ENCODE peak calls at places on chromosomes 3 and 15, in nine cellular contexts. O, K, U, Y, E, V, D, W and C are unnamed samples.

GRCh38 chr3:168977696-168978374 is 685.7 kb downstream of the MECOM start:
- DNase-seq in E (no peak), U (no peak), W (no peak), K (no peak), Y (no peak), V (no peak), D (no peak), O (peak; percentile 58), C (no peak)

GRCh38 chr3:39707314-39707909 is 102.0 kb upstream of the MYRIP start:
- DNase-seq in K (no peak), V (peak; percentile 38), W (no peak), E (peak; percentile 12), U (peak; percentile 45), D (no peak), O (peak; percentile 9), Y (no peak), C (no peak)

GRCh38 chr15:64690578-64691296 is 84.7 kb downstream of the RBPMS2 start:
- DNase-seq in K (no peak), U (no peak), W (no peak), O (no peak), V (no peak), D (no peak), Y (no peak), E (no peak), C (no peak)

GRCh38 chr3:52006017-52006819 is 10.5 kb upstream of the RPL29 start:
- DNase-seq in E (no peak), Y (no peak), V (no peak), W (no peak), U (no peak), O (no peak), D (no peak), K (no peak), C (no peak)

GRCh38 chr3:168273917-168274316 is 178.2 kb upstream of the GOLIM4 start:
- DNase-seq in O (no peak), V (no peak), W (no peak), D (no peak), K (no peak), E (no peak), Y (no peak), U (no peak), C (no peak)

GRCh38 chr3:46935168-46935858 is 41.2 kb downstream of the CCDC12 start:
- DNase-seq in O (peak; percentile 96), D (no peak), W (no peak), U (peak; percentile 98), V (no peak), K (no peak), Y (no peak), E (no peak), C (no peak)

GRCh38 chr3:146814601-146815315 is 209.6 kb upstream of the PLSCR5 start:
- DNase-seq in U (peak; percentile 80), E (no peak), Y (no peak), D (no peak), K (no peak), V (no peak), O (peak; percentile 15), W (no peak), C (no peak)

GRCh38 chr3:37197810-37198371 is 23.5 kb upstream of the LRRFIP2 start:
- DNase-seq in E (no peak), D (no peak), W (no peak), O (peak; percentile 92), V (no peak), U (peak; percentile 87), K (no peak), Y (no peak), C (no peak)

GRCh38 chr3:26280517-26280916 is 342.1 kb upstream of the LRRC3B start:
- DNase-seq in W (no peak), U (no peak), D (no peak), Y (no peak), K (no peak), V (no peak), O (no peak), E (no peak), C (no peak)

GRCh38 chr3:119494597-119494996 is 3.8 kb upstream of the TIMMDC1 start:
- DNase-seq in E (no peak), K (no peak), O (no peak), Y (no peak), W (no peak), U (no peak), V (peak; percentile 14), D (no peak), C (no peak)

GRCh38 chr3:32175607-32176197 is 62.8 kb upstream of the CMTM8 start:
- DNase-seq in W (peak; percentile 49), E (peak; percentile 54), U (peak; percentile 62), K (peak; percentile 51), Y (no peak), V (peak; percentile 82), O (peak; percentile 51), D (no peak), C (peak; percentile 20)

GRCh38 chr3:64431717-64432116 is 206.5 kb upstream of the PRICKLE2 start:
- DNase-seq in U (no peak), Y (no peak), O (no peak), V (no peak), D (no peak), E (no peak), K (no peak), W (no peak), C (no peak)

GRCh38 chr3:38722760-38723568 is 73.5 kb upstream of the SCN5A start:
- DNase-seq in V (no peak), E (no peak), O (peak; percentile 69), D (no peak), Y (no peak), U (peak; percentile 59), W (no peak), K (no peak), C (no peak)

GRCh38 chr15:95016511-95017219 is 785.3 kb downstream of the MCTP2 start:
- DNase-seq in V (no peak), O (no peak), E (no peak), Y (no peak), W (no peak), D (no peak), K (no peak), U (peak; percentile 23), C (no peak)

GRCh38 chr3:12782172-12782815 is 14.2 kb upstream of the CAND2 start:
- DNase-seq in K (no peak), O (peak; percentile 54), Y (no peak), U (no peak), V (no peak), D (no peak), E (no peak), W (no peak), C (peak; percentile 48)

GRCh38 chr15:89362203-89363101 is 27.8 kb upstream of the POLG start:
- DNase-seq in K (no peak), V (no peak), O (no peak), Y (no peak), E (peak; percentile 80), U (no peak), D (peak; percentile 64), W (no peak), C (peak; percentile 72)

GRCh38 chr3:119559441-119559963 is at the start of gene CD80:
- DNase-seq in E (no peak), Y (peak; percentile 14), U (peak; percentile 45), W (peak; percentile 49), D (no peak), V (peak; percentile 70), K (peak; percentile 87), O (peak; percentile 52), C (no peak)

GRCh38 chr3:64049136-64049535 is 25.8 kb upstream of the PSMD6 start:
- DNase-seq in Y (no peak), U (peak; percentile 56), O (peak; percentile 56), E (no peak), D (no peak), V (no peak), W (no peak), K (no peak), C (no peak)

GRCh38 chr15:90561344-90562244 is 31.9 kb downstream of the CRTC3 start:
- DNase-seq in W (no peak), U (no peak), E (no peak), V (no peak), K (no peak), O (no peak), Y (no peak), D (no peak), C (no peak)

GRCh38 chr3:105904683-105905320 is 36.0 kb upstream of the CBLB start:
- DNase-seq in V (no peak), D (no peak), O (peak; percentile 73), Y (no peak), U (peak; percentile 22), W (no peak), K (no peak), E (no peak), C (no peak)